ENCODE peak calls at places on chromosomes 4 and X, in four cellular contexts. N is uterus, C is foreskin fibroblast, Y is GM12864. E is an unnamed sample.
A peak's percentile ranks its signal among the peaks of the same experiment; 100 is the strongest.

GRCh38 chrX:68710870-68711576 is 63.6 kb downstream of the STARD8 start:
- DNase-seq in N (peak; percentile 49), Y (no peak), C (no peak), E (no peak)

GRCh38 chr4:8580321-8581093 is at the start of gene GPR78:
- DNase-seq in N (peak; percentile 15), Y (no peak), C (no peak), E (peak; percentile 69)

GRCh38 chrX:22629105-22629725 is 356.5 kb downstream of the CBLL2 start:
- DNase-seq in Y (no peak), N (no peak), C (peak; percentile 20), E (no peak)

GRCh38 chr4:165966833-165967232 is 93.8 kb downstream of the TLL1 start:
- DNase-seq in C (no peak), N (no peak), Y (no peak), E (no peak)

GRCh38 chr4:16659694-16660093 is 238.8 kb downstream of the LDB2 start:
- DNase-seq in C (no peak), N (no peak), Y (no peak), E (no peak)

GRCh38 chr4:46993075-46994006 is at the start of gene GABRA4:
- DNase-seq in N (no peak), C (no peak), Y (no peak), E (no peak)

GRCh38 chrX:928606-929005 is 283.8 kb downstream of the CRLF2 start:
- DNase-seq in Y (no peak), C (no peak), N (no peak), E (no peak)

GRCh38 chr4:104500452-104500851 is 5.8 kb upstream of the CXXC4 start:
- DNase-seq in Y (no peak), N (no peak), C (no peak), E (peak; percentile 35)

GRCh38 chr4:124918559-124919122 is 206.1 kb upstream of the ANKRD50 start:
- DNase-seq in N (no peak), Y (no peak), C (no peak), E (no peak)

GRCh38 chr4:124433500-124433899 is 279.0 kb downstream of the ANKRD50 start:
- DNase-seq in C (no peak), Y (no peak), N (no peak), E (peak; percentile 25)

GRCh38 chrX:77638397-77638796 is 147.6 kb downstream of the ATRX start:
- DNase-seq in Y (no peak), C (no peak), N (no peak), E (no peak)

GRCh38 chrX:16119353-16120220 is 3.8 kb upstream of the GRPR start:
- DNase-seq in C (no peak), N (no peak), Y (peak; percentile 76), E (no peak)

GRCh38 chr4:77465271-77465670 is 140.3 kb upstream of the CXCL13 start:
- DNase-seq in N (no peak), C (no peak), Y (no peak), E (peak; percentile 42)

GRCh38 chr4:138487217-138487616 is 245.1 kb upstream of the SLC7A11 start:
- DNase-seq in Y (no peak), C (no peak), N (no peak), E (no peak)

GRCh38 chrX:17788956-17789562 is 51.8 kb downstream of the SCML1 start:
- DNase-seq in C (no peak), Y (no peak), N (no peak), E (no peak)

GRCh38 chr4:6991771-6992557 is 51.2 kb upstream of the TADA2B start:
- DNase-seq in Y (no peak), N (peak; percentile 22), C (peak; percentile 75), E (no peak)

GRCh38 chr4:132316738-132317137 is 832.4 kb upstream of the PCDH10 start:
- DNase-seq in C (no peak), Y (no peak), N (no peak), E (no peak)

GRCh38 chr4:739569-739968 is 33.9 kb downstream of the PCGF3 start:
- DNase-seq in N (no peak), Y (no peak), C (no peak), E (no peak)

GRCh38 chrX:39828971-39829370 is 268.8 kb downstream of the BCOR start:
- DNase-seq in N (no peak), C (no peak), Y (no peak), E (no peak)

GRCh38 chr4:74420863-74421262 is 24.1 kb upstream of the AREG start:
- DNase-seq in C (no peak), Y (no peak), N (no peak), E (no peak)

GRCh38 chr4:74413265-74413664 is 31.7 kb upstream of the AREG start:
- DNase-seq in Y (no peak), C (no peak), N (no peak), E (no peak)

GRCh38 chr4:74414149-74414809 is 30.7 kb upstream of the AREG start:
- DNase-seq in Y (no peak), N (no peak), C (no peak), E (no peak)

GRCh38 chr4:74415602-74416300 is 29.2 kb upstream of the AREG start:
- DNase-seq in C (no peak), N (no peak), Y (no peak), E (no peak)

DNA sequence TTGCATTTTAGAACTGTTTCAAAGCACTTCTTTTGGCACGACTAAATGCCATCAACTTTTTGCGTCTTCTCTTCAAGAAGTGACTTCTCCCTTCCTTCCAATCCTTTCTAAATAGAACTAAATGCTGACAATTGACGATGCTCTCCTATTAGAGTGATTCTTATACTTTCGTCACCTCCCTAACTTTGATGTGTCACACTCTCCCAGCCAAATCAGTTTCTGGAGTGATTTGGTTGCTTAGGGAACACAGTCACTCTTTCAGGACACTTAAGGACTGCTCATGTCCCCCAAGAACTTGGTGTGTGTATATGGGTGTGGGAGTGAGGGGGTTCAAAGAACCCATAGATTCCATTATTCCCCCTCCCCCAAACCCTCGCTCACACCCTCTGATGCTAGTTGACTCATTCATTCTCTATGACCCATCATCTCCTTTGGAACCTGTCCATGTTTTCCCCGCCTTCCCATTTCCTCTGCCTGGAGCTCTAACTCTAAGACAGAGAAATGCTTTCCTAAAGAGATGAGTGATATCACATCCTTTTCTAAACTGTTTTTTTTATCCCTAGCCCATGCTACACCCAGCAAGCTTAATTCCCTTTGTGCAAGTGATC is 26.8 kb upstream of the AREG start:
- DNase-seq in Y (no peak), N (no peak), C (peak; percentile 72), E (no peak)
- H3K4me3 ChIP-seq in Y (no peak overlapping the region), N (no peak overlapping the region), C (no peak overlapping the region), E (no peak overlapping the region)

GRCh38 chr4:177371452-177371851 is 61.8 kb downstream of the NEIL3 start:
- DNase-seq in N (no peak), C (no peak), Y (no peak), E (no peak)

GRCh38 chr4:177369372-177369771 is 59.7 kb downstream of the NEIL3 start:
- DNase-seq in C (no peak), N (no peak), Y (no peak), E (no peak)

DNA sequence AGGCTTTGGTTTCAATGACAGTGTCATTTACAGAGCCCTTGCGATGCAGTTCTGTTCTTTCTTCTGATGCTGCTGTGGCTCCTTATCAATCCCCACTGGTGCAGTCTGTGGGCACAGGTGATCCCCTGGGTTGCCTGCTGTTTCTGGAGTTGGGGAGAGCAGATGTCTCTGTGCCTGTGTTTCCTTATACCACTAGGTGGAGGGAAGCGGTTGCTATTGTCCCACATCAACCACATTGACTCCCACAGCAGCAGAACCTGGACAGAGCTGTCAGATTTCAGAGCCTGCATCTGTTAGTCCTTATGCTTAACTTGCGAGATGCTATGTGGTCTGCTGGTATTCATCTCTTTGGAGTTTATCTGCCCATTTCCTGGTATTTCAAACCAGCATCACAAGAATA is 57.7 kb downstream of the NEIL3 start:
- DNase-seq in C (no peak), Y (no peak), N (no peak), E (no peak)
- TF ChIP-seq CTCF in C (peak; percentile 45), Y (no peak), N (no peak), E (no peak)

GRCh38 chr4:144862221-144862620 is 216.3 kb downstream of the HHIP start:
- DNase-seq in C (no peak), N (no peak), Y (no peak), E (no peak)

GRCh38 chr4:144861471-144861870 is 215.5 kb downstream of the HHIP start:
- DNase-seq in N (no peak), Y (no peak), C (no peak), E (peak; percentile 4)
- H3K4me3 ChIP-seq in N (no peak overlapping the region), Y (no peak overlapping the region), C (no peak overlapping the region), E (no peak overlapping the region)

GRCh38 chr4:102344520-102344954 is 745 bp downstream of the SLC39A8 start:
- DNase-seq in Y (no peak), N (no peak), C (peak; percentile 35), E (peak; percentile 81)
- TF ChIP-seq CTCF in Y (no peak), N (no peak), C (no peak), E (no peak)

GRCh38 chrX:118976599-118977340 is 2.4 kb downstream of the LONRF3 start:
- DNase-seq in N (peak; percentile 23), C (no peak), Y (no peak), E (peak; percentile 85)
- H3K4me3 ChIP-seq in N (peak overlapping the region; percentile 33), C (no peak overlapping the region), Y (no peak overlapping the region), E (no peak overlapping the region)

DNA sequence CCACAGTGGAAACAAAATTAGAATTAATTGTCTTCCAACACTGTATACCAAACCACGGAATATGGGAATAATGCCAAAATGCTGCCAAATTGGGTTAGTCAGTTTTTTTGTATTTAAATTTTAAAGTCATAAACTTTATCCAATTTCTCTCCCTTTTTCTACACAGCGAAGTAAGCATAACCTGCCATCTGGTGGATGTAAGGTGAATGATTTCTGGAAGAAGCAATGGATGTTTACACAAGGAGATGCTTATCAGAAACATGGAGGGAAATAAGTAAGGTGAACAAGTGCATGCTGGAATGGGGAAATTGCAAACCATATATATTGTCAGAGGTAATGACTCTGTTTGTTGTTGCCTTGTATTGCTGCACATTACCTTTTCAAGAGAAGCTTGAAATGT is 691.9 kb downstream of the TECRL start:
- DNase-seq in N (no peak), Y (no peak), C (no peak), E (no peak)
- TF ChIP-seq CTCF in N (no peak), Y (no peak), C (no peak), E (no peak)

GRCh38 chr4:73870260-73870659 is 1.1 kb downstream of the CXCL1 start:
- DNase-seq in C (no peak), Y (no peak), N (no peak), E (no peak)

GRCh38 chr4:73871911-73872310 is 2.7 kb downstream of the CXCL1 start:
- DNase-seq in Y (no peak), C (no peak), N (no peak), E (no peak)

GRCh38 chr4:73872331-73873108 is 3.3 kb downstream of the CXCL1 start:
- DNase-seq in Y (no peak), N (no peak), C (no peak), E (no peak)

GRCh38 chr4:73869130-73870055 is at the start of gene CXCL1:
- DNase-seq in N (no peak), Y (no peak), C (no peak), E (peak; percentile 82)

GRCh38 chr4:73870778-73871177 is 1.6 kb downstream of the CXCL1 start:
- DNase-seq in N (no peak), C (no peak), Y (no peak), E (no peak)
- H3K4me3 ChIP-seq in N (no peak overlapping the region), C (no peak overlapping the region), Y (no peak overlapping the region), E (no peak overlapping the region)

E was measured in mucosa of descending colon.